ENCODE peak calls at places on chromosomes 2 and 18, in ten cellular contexts. One of them, this sample, is unnamed.

GRCh38 chr2:12169060-12169406 is 422.6 kb downstream of the LPIN1 start:
- DNase-seq in T-helper 22 cell: no peak
- DNase-seq in T-helper 1 cell: no peak
- DNase-seq in EL: peak
- DNase-seq in hypothalamus: no peak
- DNase-seq in GM12865: peak
- DNase-seq in NCI-H146: no peak
- DNase-seq in fibroblast of the aortic adventitia: peak
- DNase-seq in upper lobe of right lung: no peak
- DNase-seq in HS-27A: no peak
- DNase-seq in this sample: no peak

GRCh38 chr18:10497350-10497749 is 28.5 kb upstream of the NAPG start:
- DNase-seq in T-helper 1 cell: no peak
- DNase-seq in upper lobe of right lung: no peak
- DNase-seq in hypothalamus: no peak
- DNase-seq in T-helper 22 cell: no peak
- DNase-seq in HS-27A: no peak
- DNase-seq in EL: no peak
- DNase-seq in NCI-H146: no peak
- DNase-seq in fibroblast of the aortic adventitia: peak
- DNase-seq in GM12865: no peak
- DNase-seq in this sample: no peak

GRCh38 chr2:168849610-168850009 is 40.6 kb downstream of the SPC25 start:
- DNase-seq in fibroblast of the aortic adventitia: peak
- DNase-seq in T-helper 22 cell: no peak
- DNase-seq in EL: peak
- DNase-seq in NCI-H146: peak
- DNase-seq in T-helper 1 cell: no peak
- DNase-seq in GM12865: peak
- DNase-seq in hypothalamus: no peak
- DNase-seq in upper lobe of right lung: no peak
- DNase-seq in HS-27A: no peak
- DNase-seq in this sample: peak

GRCh38 chr2:104872034-104872865 is 18.3 kb downstream of the POU3F3 start:
- DNase-seq in T-helper 1 cell: no peak
- DNase-seq in NCI-H146: no peak
- DNase-seq in EL: no peak
- DNase-seq in fibroblast of the aortic adventitia: no peak
- DNase-seq in GM12865: no peak
- DNase-seq in hypothalamus: no peak
- DNase-seq in HS-27A: no peak
- DNase-seq in T-helper 22 cell: no peak
- DNase-seq in upper lobe of right lung: no peak
- DNase-seq in this sample: no peak

GRCh38 chr2:60708630-60709320 is 47.3 kb upstream of the PAPOLG start:
- DNase-seq in fibroblast of the aortic adventitia: no peak
- DNase-seq in T-helper 1 cell: no peak
- DNase-seq in hypothalamus: no peak
- DNase-seq in NCI-H146: no peak
- DNase-seq in EL: no peak
- DNase-seq in T-helper 22 cell: no peak
- DNase-seq in HS-27A: no peak
- DNase-seq in upper lobe of right lung: no peak
- DNase-seq in GM12865: no peak
- DNase-seq in this sample: no peak

GRCh38 chr2:239778861-239779591 is 246.1 kb downstream of the NDUFA10 start:
- DNase-seq in fibroblast of the aortic adventitia: no peak
- DNase-seq in T-helper 22 cell: no peak
- DNase-seq in NCI-H146: no peak
- DNase-seq in HS-27A: no peak
- DNase-seq in upper lobe of right lung: no peak
- DNase-seq in T-helper 1 cell: no peak
- DNase-seq in GM12865: no peak
- DNase-seq in EL: no peak
- DNase-seq in hypothalamus: no peak
- DNase-seq in this sample: no peak

GRCh38 chr2:126614529-126615279 is 41.3 kb upstream of the GYPC start:
- DNase-seq in upper lobe of right lung: no peak
- DNase-seq in GM12865: no peak
- DNase-seq in HS-27A: peak
- DNase-seq in fibroblast of the aortic adventitia: peak
- DNase-seq in NCI-H146: no peak
- DNase-seq in T-helper 22 cell: no peak
- DNase-seq in T-helper 1 cell: no peak
- DNase-seq in hypothalamus: no peak
- DNase-seq in EL: peak
- DNase-seq in this sample: no peak

GRCh38 chr2:241620419-241620769 is 16.6 kb downstream of the THAP4 start:
- DNase-seq in NCI-H146: no peak
- DNase-seq in HS-27A: no peak
- DNase-seq in fibroblast of the aortic adventitia: no peak
- DNase-seq in T-helper 22 cell: no peak
- DNase-seq in upper lobe of right lung: no peak
- DNase-seq in hypothalamus: no peak
- DNase-seq in T-helper 1 cell: no peak
- DNase-seq in GM12865: no peak
- DNase-seq in EL: peak
- DNase-seq in this sample: no peak

GRCh38 chr2:42921721-42922120 is 129.3 kb upstream of the HAAO start:
- DNase-seq in T-helper 22 cell: no peak
- DNase-seq in hypothalamus: no peak
- DNase-seq in upper lobe of right lung: no peak
- DNase-seq in EL: no peak
- DNase-seq in GM12865: no peak
- DNase-seq in T-helper 1 cell: no peak
- DNase-seq in HS-27A: no peak
- DNase-seq in NCI-H146: no peak
- DNase-seq in fibroblast of the aortic adventitia: no peak
- DNase-seq in this sample: no peak

GRCh38 chr2:241035818-241036396 is 37.5 kb downstream of the SNED1 start:
- DNase-seq in GM12865: no peak
- DNase-seq in fibroblast of the aortic adventitia: no peak
- DNase-seq in T-helper 22 cell: peak
- DNase-seq in upper lobe of right lung: no peak
- DNase-seq in T-helper 1 cell: no peak
- DNase-seq in EL: no peak
- DNase-seq in hypothalamus: no peak
- DNase-seq in HS-27A: no peak
- DNase-seq in NCI-H146: no peak
- DNase-seq in this sample: no peak

GRCh38 chr2:32289165-32290054 is 11.7 kb downstream of the YIPF4 start:
- DNase-seq in NCI-H146: no peak
- DNase-seq in fibroblast of the aortic adventitia: peak
- DNase-seq in HS-27A: no peak
- DNase-seq in upper lobe of right lung: no peak
- DNase-seq in T-helper 22 cell: no peak
- DNase-seq in T-helper 1 cell: no peak
- DNase-seq in hypothalamus: no peak
- DNase-seq in EL: peak
- DNase-seq in GM12865: no peak
- DNase-seq in this sample: no peak